ENCODE peak calls at places on chromosomes 4 and X, in eight cellular contexts. D is CD4-positive, alpha-beta T cell; F is foreskin keratinocyte; V is heart right ventricle; W is A549; X is Right ventricle myocardium superior; Z is upper lobe of left lung; N is right cardiac atrium. J is an unnamed sample.

GRCh38 chr4:99471349-99471748 is 36.2 kb upstream of the ADH7 start:
- ATAC-seq in D (no peak), F (no peak), V (no peak), W (no peak), X (no peak), Z (no peak), N (no peak), J (no peak)

GRCh38 chr4:7915875-7916242 is 23.8 kb downstream of the AFAP1 start:
- ATAC-seq in D (no peak), F (no peak), V (no peak), W (no peak), X (no peak), Z (no peak), N (no peak), J (no peak)

GRCh38 chr4:80454040-80454439 is 118.5 kb downstream of the CFAP299 start:
- ATAC-seq in D (no peak), F (peak; percentile 99), V (no peak), W (no peak), X (no peak), Z (no peak), N (no peak), J (no peak)

GRCh38 chr4:101171747-101172146 is 175.6 kb downstream of the PPP3CA start:
- ATAC-seq in D (no peak), F (peak; percentile 89), V (no peak), W (peak; percentile 33), X (no peak), Z (no peak), N (no peak), J (no peak)

GRCh38 chr4:22237155-22237751 is 278.6 kb downstream of the ADGRA3 start:
- ATAC-seq in D (no peak), F (no peak), V (no peak), W (peak; percentile 56), X (no peak), Z (peak; percentile 28), N (no peak), J (no peak)

GRCh38 chrX:2645563-2645962 is 45.5 kb upstream of the CD99 start:
- ATAC-seq in D (no peak), F (no peak), V (no peak), W (no peak), X (no peak), Z (no peak), N (no peak), J (no peak)

GRCh38 chrX:65702956-65703355 is 35.5 kb downstream of the MSN start:
- ATAC-seq in D (no peak), F (no peak), V (no peak), W (no peak), X (no peak), Z (no peak), N (no peak), J (no peak)

GRCh38 chr4:112562254-112562653 is 46.3 kb upstream of the NEUROG2 start:
- ATAC-seq in D (no peak), F (no peak), V (no peak), W (no peak), X (no peak), Z (no peak), N (no peak), J (no peak)

GRCh38 chr4:150668824-150669223 is 86.9 kb downstream of the MAB21L2 start:
- ATAC-seq in D (no peak), F (no peak), V (no peak), W (peak; percentile 67), X (no peak), Z (no peak), N (no peak), J (no peak)

GRCh38 chr4:171954650-171955049 is 141.4 kb downstream of the GALNTL6 start:
- ATAC-seq in D (no peak), F (no peak), V (no peak), W (no peak), X (no peak), Z (no peak), N (no peak), J (no peak)

GRCh38 chr4:54781771-54782170 is 124.0 kb downstream of the KIT start:
- ATAC-seq in D (no peak), F (no peak), V (peak; percentile 31), W (no peak), X (peak; percentile 63), Z (peak; percentile 51), N (peak; percentile 58), J (no peak)

GRCh38 chrX:100994352-100995281 is 25.1 kb downstream of the ARL13A start:
- ATAC-seq in D (no peak), F (peak; percentile 94), V (no peak), W (peak; percentile 89), X (peak; percentile 41), Z (no peak), N (no peak), J (no peak)

GRCh38 chrX:39470588-39471155 is 627.1 kb downstream of the BCOR start:
- ATAC-seq in D (no peak), F (no peak), V (peak; percentile 40), W (no peak), X (no peak), Z (no peak), N (peak; percentile 46), J (peak; percentile 69)

GRCh38 chrX:130095249-130095648 is 15.0 kb downstream of the ELF4 start:
- ATAC-seq in D (no peak), F (no peak), V (no peak), W (no peak), X (no peak), Z (no peak), N (no peak), J (no peak)

GRCh38 chr4:90186229-90186628 is 59.0 kb downstream of the CCSER1 start:
- ATAC-seq in D (no peak), F (no peak), V (no peak), W (no peak), X (no peak), Z (no peak), N (no peak), J (no peak)

GRCh38 chr4:113901994-113902787 is 77.3 kb downstream of the ARSJ start:
- ATAC-seq in D (peak; percentile 78), F (peak; percentile 63), V (no peak), W (no peak), X (peak; percentile 45), Z (peak; percentile 68), N (no peak), J (no peak)

J was measured in gastroesophageal sphincter.